ENCODE peak calls at places on chromosomes 5 and 9, in four cellular contexts. One of them, this sample, is unnamed.

GRCh38 chr5:368162-369084 is 46.9 kb downstream of the AHRR start:
- DNase-seq in skeletal muscle cell: peak; percentile 86
- DNase-seq in uterus: no peak
- DNase-seq in adipocyte: peak; percentile 91
- DNase-seq in this sample: peak; percentile 90

GRCh38 chr5:74105126-74105780 is 479.3 kb downstream of the ARHGEF28 start:
- DNase-seq in uterus: no peak
- DNase-seq in adipocyte: no peak
- DNase-seq in skeletal muscle cell: no peak
- DNase-seq in this sample: no peak

GRCh38 chr9:134435527-134436355 is 109.5 kb downstream of the RXRA start:
- DNase-seq in skeletal muscle cell: no peak
- DNase-seq in uterus: no peak
- DNase-seq in adipocyte: no peak
- DNase-seq in this sample: no peak

GRCh38 chr5:5933651-5934050 is 444.7 kb downstream of the MED10 start:
- DNase-seq in uterus: no peak
- DNase-seq in adipocyte: no peak
- DNase-seq in skeletal muscle cell: no peak
- DNase-seq in this sample: no peak

GRCh38 chr9:72044095-72044494 is 16.3 kb downstream of the C9orf57 start:
- DNase-seq in uterus: no peak
- DNase-seq in adipocyte: no peak
- DNase-seq in skeletal muscle cell: no peak
- DNase-seq in this sample: no peak

GRCh38 chr5:441996-442334 is 1.0 kb upstream of the EXOC3 start:
- DNase-seq in uterus: no peak
- DNase-seq in adipocyte: no peak
- DNase-seq in skeletal muscle cell: no peak
- DNase-seq in this sample: no peak

GRCh38 chr5:34751807-34752736 is 86.9 kb upstream of the TTC23L start:
- DNase-seq in adipocyte: no peak
- DNase-seq in uterus: no peak
- DNase-seq in skeletal muscle cell: peak; percentile 80
- DNase-seq in this sample: no peak

GRCh38 chr9:136373300-136374182 is at the start of gene CARD9:
- DNase-seq in skeletal muscle cell: no peak
- DNase-seq in adipocyte: no peak
- DNase-seq in uterus: no peak
- DNase-seq in this sample: no peak

GRCh38 chr5:147417133-147417813 is 92.6 kb downstream of the DPYSL3 start:
- DNase-seq in adipocyte: peak; percentile 34
- DNase-seq in skeletal muscle cell: peak; percentile 83
- DNase-seq in uterus: no peak
- DNase-seq in this sample: peak; percentile 70

GRCh38 chr5:107067391-107067790 is 603.3 kb downstream of the EFNA5 start:
- DNase-seq in adipocyte: peak; percentile 16
- DNase-seq in uterus: no peak
- DNase-seq in skeletal muscle cell: no peak
- DNase-seq in this sample: no peak

GRCh38 chr5:68587181-68587580 is 371.6 kb downstream of the PIK3R1 start:
- DNase-seq in uterus: no peak
- DNase-seq in adipocyte: peak; percentile 19
- DNase-seq in skeletal muscle cell: no peak
- DNase-seq in this sample: peak; percentile 45

GRCh38 chr9:36091028-36091953 is 45.2 kb upstream of the GLIPR2 start:
- DNase-seq in skeletal muscle cell: no peak
- DNase-seq in adipocyte: peak; percentile 62
- DNase-seq in uterus: peak; percentile 31
- DNase-seq in this sample: peak; percentile 82

GRCh38 chr5:127673401-127673800 is 24.5 kb downstream of the CTXN3 start:
- DNase-seq in adipocyte: peak; percentile 49
- DNase-seq in skeletal muscle cell: no peak
- DNase-seq in uterus: no peak
- DNase-seq in this sample: no peak

GRCh38 chr9:87285183-87285582 is 212.5 kb upstream of the DAPK1 start:
- DNase-seq in uterus: no peak
- DNase-seq in adipocyte: no peak
- DNase-seq in skeletal muscle cell: no peak
- DNase-seq in this sample: no peak

GRCh38 chr9:16974436-16974835 is 104.0 kb upstream of the BNC2 start:
- DNase-seq in skeletal muscle cell: no peak
- DNase-seq in uterus: no peak
- DNase-seq in adipocyte: no peak
- DNase-seq in this sample: no peak

GRCh38 chr5:44387391-44387790 is 1.8 kb downstream of the FGF10 start:
- DNase-seq in skeletal muscle cell: no peak
- DNase-seq in uterus: no peak
- DNase-seq in adipocyte: no peak
- DNase-seq in this sample: no peak

GRCh38 chr5:44388504-44389409 is 463 bp downstream of the FGF10 start:
- DNase-seq in uterus: peak; percentile 17
- DNase-seq in skeletal muscle cell: no peak
- DNase-seq in adipocyte: peak; percentile 7
- DNase-seq in this sample: peak; percentile 9

GRCh38 chr5:44389410-44389879 is at the start of gene FGF10:
- DNase-seq in adipocyte: peak; percentile 27
- DNase-seq in uterus: peak; percentile 25
- DNase-seq in skeletal muscle cell: no peak
- DNase-seq in this sample: no peak

GRCh38 chr5:44387911-44388310 is 1.3 kb downstream of the FGF10 start:
- DNase-seq in uterus: no peak
- DNase-seq in skeletal muscle cell: no peak
- DNase-seq in adipocyte: no peak
- DNase-seq in this sample: no peak

DNA sequence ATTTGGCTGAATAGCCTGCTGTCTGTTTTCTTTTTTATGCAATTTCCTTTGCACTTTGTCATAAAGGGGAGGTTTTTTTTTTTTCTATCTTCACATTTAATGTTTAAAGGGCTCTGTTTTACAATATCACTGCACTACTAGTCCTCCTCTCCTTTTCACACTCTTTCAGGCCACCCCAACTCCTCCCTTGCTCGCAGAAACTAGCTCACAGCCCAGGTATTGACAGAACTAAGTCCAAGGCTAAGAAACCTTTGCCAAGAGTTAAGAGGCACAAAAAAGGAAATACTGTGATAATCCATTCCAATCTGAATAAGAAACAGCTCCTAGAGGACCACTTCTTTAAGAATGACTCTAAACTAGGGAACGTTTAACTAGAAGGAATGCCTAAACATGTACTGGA is 1.1 kb upstream of the FGF10 start:
- DNase-seq in uterus: no peak
- DNase-seq in skeletal muscle cell: no peak
- DNase-seq in adipocyte: no peak
- DNase-seq in this sample: no peak
- H3K4me3 ChIP-seq in uterus: no peak overlapping the region
- H3K4me3 ChIP-seq in skeletal muscle cell: no peak overlapping the region
- H3K4me3 ChIP-seq in adipocyte: peak overlapping the region; percentile 83
- H3K4me3 ChIP-seq in this sample: no peak overlapping the region

DNA sequence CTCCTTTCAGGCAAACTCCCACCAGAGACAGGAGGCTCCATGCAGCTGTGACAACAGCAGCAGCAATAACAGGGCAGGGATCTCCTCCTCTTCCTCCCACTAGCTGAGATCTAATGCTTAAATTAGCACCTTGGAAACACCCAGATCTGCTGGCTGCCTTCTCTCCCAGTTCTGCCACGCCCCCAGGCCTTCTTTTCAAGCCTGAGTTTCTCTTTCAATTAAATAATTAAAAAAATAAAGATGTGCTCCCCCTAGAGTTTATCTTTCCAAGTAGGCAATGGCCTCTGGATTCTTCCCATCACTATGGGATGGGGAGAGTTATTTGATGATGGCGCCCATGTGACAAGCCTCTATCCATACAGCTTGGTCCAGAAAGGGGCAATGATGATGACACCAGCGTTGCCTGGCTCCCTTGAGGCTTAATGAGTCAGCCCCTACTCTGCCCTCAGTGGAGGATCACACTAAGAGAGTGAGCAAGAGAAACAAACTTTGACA is 3.8 kb downstream of the FAM219A start:
- DNase-seq in adipocyte: peak; percentile 47
- DNase-seq in uterus: no peak
- DNase-seq in skeletal muscle cell: peak; percentile 73
- DNase-seq in this sample: peak; percentile 45
- H3K4me3 ChIP-seq in adipocyte: peak overlapping the region; percentile 25
- H3K4me3 ChIP-seq in uterus: no peak overlapping the region
- H3K4me3 ChIP-seq in skeletal muscle cell: no peak overlapping the region
- H3K4me3 ChIP-seq in this sample: no peak overlapping the region

GRCh38 chr5:132295505-132296411 is 1.6 kb downstream of the SLC22A4 start:
- DNase-seq in uterus: no peak
- DNase-seq in skeletal muscle cell: no peak
- DNase-seq in adipocyte: no peak
- DNase-seq in this sample: no peak
- H3K4me3 ChIP-seq in uterus: no peak overlapping the region
- H3K4me3 ChIP-seq in skeletal muscle cell: peak overlapping the region; percentile 75
- H3K4me3 ChIP-seq in adipocyte: peak overlapping the region; percentile 87
- H3K4me3 ChIP-seq in this sample: peak overlapping the region; percentile 88

GRCh38 chr9:127761061-127761460 is 17.4 kb downstream of the SH2D3C start:
- DNase-seq in adipocyte: no peak
- DNase-seq in skeletal muscle cell: no peak
- DNase-seq in uterus: no peak
- DNase-seq in this sample: no peak
- H3K4me3 ChIP-seq in adipocyte: no peak overlapping the region
- H3K4me3 ChIP-seq in skeletal muscle cell: no peak overlapping the region
- H3K4me3 ChIP-seq in uterus: no peak overlapping the region
- H3K4me3 ChIP-seq in this sample: no peak overlapping the region

GRCh38 chr9:109966643-109967368 is 186.8 kb downstream of the PALM2AKAP2 start:
- DNase-seq in adipocyte: no peak
- DNase-seq in uterus: no peak
- DNase-seq in skeletal muscle cell: no peak
- DNase-seq in this sample: no peak

GRCh38 chr9:109967651-109968331 is 187.8 kb downstream of the PALM2AKAP2 start:
- DNase-seq in uterus: no peak
- DNase-seq in skeletal muscle cell: no peak
- DNase-seq in adipocyte: no peak
- DNase-seq in this sample: no peak

GRCh38 chr9:109968702-109969450 is 188.9 kb downstream of the PALM2AKAP2 start:
- DNase-seq in uterus: peak; percentile 20
- DNase-seq in adipocyte: no peak
- DNase-seq in skeletal muscle cell: no peak
- DNase-seq in this sample: peak; percentile 26

GRCh38 chr9:109969559-109970237 is 189.7 kb downstream of the PALM2AKAP2 start:
- DNase-seq in uterus: peak; percentile 34
- DNase-seq in adipocyte: no peak
- DNase-seq in skeletal muscle cell: no peak
- DNase-seq in this sample: no peak

GRCh38 chr9:109968332-109968657 is 188.3 kb downstream of the PALM2AKAP2 start:
- DNase-seq in skeletal muscle cell: no peak
- DNase-seq in uterus: no peak
- DNase-seq in adipocyte: no peak
- DNase-seq in this sample: no peak
- H3K4me3 ChIP-seq in skeletal muscle cell: no peak overlapping the region
- H3K4me3 ChIP-seq in uterus: no peak overlapping the region
- H3K4me3 ChIP-seq in adipocyte: no peak overlapping the region
- H3K4me3 ChIP-seq in this sample: no peak overlapping the region

DNA sequence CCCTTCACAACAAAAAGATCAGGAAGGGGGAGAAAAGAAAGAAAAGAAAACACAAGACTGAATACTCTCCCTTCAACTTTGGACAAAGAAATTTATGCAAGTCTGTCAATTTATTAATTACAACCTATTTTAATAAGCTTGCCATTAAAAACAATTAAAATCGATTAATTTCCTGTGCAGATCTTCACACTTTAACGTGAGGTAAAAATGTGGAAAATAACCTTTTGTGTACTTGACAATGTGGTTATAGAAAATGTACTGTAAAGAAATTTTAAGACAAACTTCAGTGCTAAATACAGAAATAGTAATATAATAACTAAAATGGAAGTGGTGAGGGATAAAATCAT is 2.7 kb upstream of the MLLT3 start:
- DNase-seq in adipocyte: no peak
- DNase-seq in skeletal muscle cell: no peak
- DNase-seq in uterus: no peak
- DNase-seq in this sample: no peak
- H3K4me3 ChIP-seq in adipocyte: peak overlapping the region; percentile 98
- H3K4me3 ChIP-seq in skeletal muscle cell: no peak overlapping the region
- H3K4me3 ChIP-seq in uterus: no peak overlapping the region
- H3K4me3 ChIP-seq in this sample: no peak overlapping the region

DNA sequence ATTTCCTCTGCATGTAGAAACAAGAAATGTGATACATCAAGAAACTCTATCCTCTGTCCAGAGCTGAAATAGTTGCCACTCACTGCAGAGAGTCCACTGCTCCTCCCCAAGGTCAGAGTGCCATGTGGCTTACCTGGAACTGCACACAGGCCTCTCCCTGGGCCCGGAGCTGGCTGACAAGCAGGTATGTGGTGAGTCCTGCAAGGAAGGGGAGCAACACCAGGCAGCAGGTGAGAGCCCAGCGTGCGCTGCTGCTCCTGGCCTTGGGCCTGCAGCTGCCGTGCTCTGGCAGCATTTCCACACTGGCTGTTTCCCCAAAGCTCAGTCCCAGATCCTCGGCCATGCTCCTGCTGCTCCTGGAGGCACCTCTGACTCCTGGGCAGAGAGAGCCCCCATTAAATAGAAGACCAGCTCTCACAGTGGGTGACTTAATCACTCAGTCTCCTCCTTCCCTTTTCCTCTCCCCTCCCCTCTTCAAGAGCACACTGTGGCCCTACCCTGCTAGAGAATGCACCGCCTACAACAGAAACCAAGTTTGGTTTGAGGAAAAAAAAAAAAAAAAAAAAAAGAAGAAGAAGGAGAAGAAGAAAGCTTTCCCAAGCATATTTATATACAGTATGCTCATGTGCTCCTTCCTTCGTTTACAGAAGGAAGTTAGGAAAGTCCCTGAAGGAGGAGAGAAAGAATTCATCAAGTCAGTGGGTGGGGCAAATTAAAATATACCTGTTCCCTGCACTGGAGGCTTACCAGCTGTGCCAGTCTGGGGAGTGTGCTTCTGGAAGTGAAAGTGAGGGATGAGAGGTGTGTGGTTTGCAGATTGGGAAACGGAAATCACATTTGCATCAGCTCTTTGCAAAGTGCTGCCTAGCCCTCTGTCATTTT is at the start of gene TNFSF15:
- DNase-seq in uterus: no peak
- DNase-seq in skeletal muscle cell: no peak
- DNase-seq in adipocyte: peak; percentile 41
- DNase-seq in this sample: no peak
- H3K4me3 ChIP-seq in uterus: no peak within 1 kb of the TSS
- H3K4me3 ChIP-seq in skeletal muscle cell: no peak within 1 kb of the TSS
- H3K4me3 ChIP-seq in adipocyte: no peak within 1 kb of the TSS
- H3K4me3 ChIP-seq in this sample: no peak within 1 kb of the TSS

GRCh38 chr5:103260951-103261350 is 2.4 kb downstream of the MACIR start:
- DNase-seq in skeletal muscle cell: no peak
- DNase-seq in uterus: no peak
- DNase-seq in adipocyte: no peak
- DNase-seq in this sample: no peak
- H3K4me3 ChIP-seq in skeletal muscle cell: no peak overlapping the region
- H3K4me3 ChIP-seq in uterus: no peak overlapping the region
- H3K4me3 ChIP-seq in adipocyte: peak overlapping the region; percentile 94
- H3K4me3 ChIP-seq in this sample: peak overlapping the region; percentile 45

GRCh38 chr5:175124251-175124813 is 319.6 kb downstream of the DRD1 start:
- DNase-seq in uterus: no peak
- DNase-seq in skeletal muscle cell: no peak
- DNase-seq in adipocyte: no peak
- DNase-seq in this sample: no peak
- H3K4me3 ChIP-seq in uterus: no peak overlapping the region
- H3K4me3 ChIP-seq in skeletal muscle cell: no peak overlapping the region
- H3K4me3 ChIP-seq in adipocyte: no peak overlapping the region
- H3K4me3 ChIP-seq in this sample: no peak overlapping the region